ENCODE peak calls at places on chromosomes 7 and 10, in five cellular contexts. P, I, Q, N and F are unnamed samples.
A peak's percentile ranks its signal among the peaks of the same experiment; 100 is the strongest.

GRCh38 chr7:65746398-65746669 is 126.5 kb upstream of the VKORC1L1 start:
- DNase-seq in I (no peak), P (peak; percentile 37), Q (no peak), N (no peak), F (no peak)

GRCh38 chr10:43395571-43396060 is 13.4 kb downstream of the HNRNPF start:
- DNase-seq in I (no peak), P (no peak), Q (no peak), N (peak; percentile 18), F (no peak)

GRCh38 chr10:131519723-131520122 is 208.2 kb upstream of the TCERG1L start:
- DNase-seq in P (no peak), N (no peak), I (no peak), Q (no peak), F (no peak)

GRCh38 chr10:33031815-33032320 is 73.8 kb upstream of the ITGB1 start:
- DNase-seq in P (no peak), N (no peak), Q (no peak), I (no peak), F (no peak)

GRCh38 chr7:139054101-139054500 is 18.3 kb upstream of the ZC3HAV1L start:
- DNase-seq in Q (no peak), P (peak; percentile 15), I (no peak), N (no peak), F (no peak)

GRCh38 chr10:132641966-132642731 is 104.6 kb downstream of the INPP5A start:
- DNase-seq in N (peak; percentile 10), I (no peak), Q (no peak), P (no peak), F (no peak)

GRCh38 chr10:120825878-120826383 is 25.2 kb upstream of the WDR11 start:
- DNase-seq in I (no peak), P (no peak), N (no peak), Q (no peak), F (no peak)

GRCh38 chr7:70727861-70728260 is 404.1 kb upstream of the GALNT17 start:
- DNase-seq in Q (no peak), I (no peak), N (no peak), P (no peak), F (no peak)

GRCh38 chr10:13834581-13835286 is 248.0 kb downstream of the PRPF18 start:
- DNase-seq in N (no peak), I (no peak), P (no peak), Q (no peak), F (no peak)

GRCh38 chr10:80168679-80169380 is 36.3 kb downstream of the PLAC9 start:
- DNase-seq in I (no peak), N (no peak), P (peak; percentile 44), Q (no peak), F (no peak)

GRCh38 chr10:101646369-101646768 is 48.6 kb downstream of the FBXW4 start:
- DNase-seq in P (no peak), I (no peak), Q (no peak), N (peak; percentile 15), F (peak; percentile 71)

GRCh38 chr10:130748409-130749057 is 563.0 kb downstream of the TCERG1L start:
- DNase-seq in N (no peak), Q (no peak), P (no peak), I (no peak), F (no peak)

GRCh38 chr7:41629711-41630111 is 73.2 kb downstream of the INHBA start:
- DNase-seq in N (no peak), Q (no peak), P (peak; percentile 21), I (no peak), F (no peak)

GRCh38 chr10:2883238-2883637 is 184.1 kb upstream of the PFKP start:
- DNase-seq in P (no peak), Q (no peak), I (no peak), N (no peak), F (no peak)

GRCh38 chr7:80039255-80039884 is 95.3 kb upstream of the GNAI1 start:
- DNase-seq in N (no peak), P (no peak), Q (no peak), I (no peak), F (no peak)

GRCh38 chr7:41438919-41439882 is 263.7 kb downstream of the INHBA start:
- DNase-seq in N (no peak), P (no peak), I (no peak), Q (no peak), F (no peak)

GRCh38 chr10:114683593-114683992 is 25.5 kb upstream of the ABLIM1 start:
- DNase-seq in Q (no peak), N (peak; percentile 46), I (no peak), P (no peak), F (peak; percentile 50)

GRCh38 chr7:87474533-87475358 is 734 bp downstream of the ABCB4 start:
- DNase-seq in I (no peak), Q (peak; percentile 37), P (peak; percentile 56), N (peak; percentile 20), F (no peak)

GRCh38 chr10:5946786-5947185 is 30.6 kb downstream of the IL15RA start:
- DNase-seq in I (no peak), P (no peak), Q (no peak), N (no peak), F (no peak)

GRCh38 chr7:137669706-137670105 is 177.1 kb downstream of the DGKI start:
- DNase-seq in I (no peak), P (peak; percentile 24), Q (no peak), N (no peak), F (no peak)

GRCh38 chr10:74419491-74420466 is 268.8 kb downstream of the ADK start:
- DNase-seq in I (peak; percentile 2), P (peak; percentile 13), Q (no peak), N (no peak), F (no peak)

GRCh38 chr10:97127960-97128850 is 57.6 kb downstream of the SLIT1 start:
- DNase-seq in Q (no peak), N (no peak), P (no peak), I (no peak), F (no peak)

GRCh38 chr10:70094287-70094686 is 38.3 kb downstream of the AIFM2 start:
- DNase-seq in P (no peak), I (no peak), N (no peak), Q (no peak), F (no peak)

GRCh38 chr10:119281581-119282071 is 74.3 kb downstream of the GRK5 start:
- DNase-seq in P (peak; percentile 67), Q (no peak), N (peak; percentile 87), I (no peak), F (peak; percentile 91)

GRCh38 chr7:151249732-151250072 is 1.2 kb upstream of the SMARCD3 start:
- DNase-seq in I (no peak), P (peak; percentile 78), Q (no peak), N (peak; percentile 83), F (peak; percentile 77)

GRCh38 chr7:25615005-25615404 is 386.7 kb upstream of the NPVF start:
- DNase-seq in Q (no peak), I (no peak), N (no peak), P (no peak), F (no peak)

GRCh38 chr10:132468201-132468600 is 69.4 kb upstream of the INPP5A start:
- DNase-seq in I (no peak), Q (no peak), P (no peak), N (peak; percentile 5), F (no peak)

GRCh38 chr10:43375401-43376020 is 4.1 kb downstream of the FXYD4 start:
- DNase-seq in P (no peak), I (no peak), Q (no peak), N (no peak), F (no peak)

GRCh38 chr7:121397832-121398231 is 1.7 kb upstream of the FAM3C start:
- DNase-seq in I (no peak), P (no peak), N (no peak), Q (no peak), F (no peak)

GRCh38 chr10:3774814-3775670 is 10.0 kb downstream of the KLF6 start:
- DNase-seq in I (no peak), Q (no peak), P (peak; percentile 66), N (peak; percentile 51), F (peak; percentile 49)

GRCh38 chr7:144378651-144379050 is 23.4 kb downstream of the ARHGEF5 start:
- DNase-seq in I (no peak), P (no peak), Q (no peak), N (no peak), F (no peak)